ENCODE peak calls at places on chromosomes 11 and 22, in nine cellular contexts. E is CD8-positive, alpha-beta memory T cell; N is cardiac muscle cell; F is lung; P is A549; Y is psoas muscle; H is SK-N-SH; K is IMR-90; Z is PC-3. R is an unnamed sample.

GRCh38 chr11:69686452-69686851 is 11.3 kb upstream of the LTO1 start:
- DNase-seq in K (no peak), H (no peak), E (no peak), P (no peak), F (no peak), N (no peak), Z (no peak), Y (no peak), R (no peak)

GRCh38 chr11:75563978-75564552 is 2.0 kb downstream of the SERPINH1 start:
- DNase-seq in K (peak; percentile 92), P (no peak), H (no peak), F (no peak), Z (no peak), Y (peak; percentile 78), N (peak; percentile 91), E (no peak), R (peak; percentile 80)

GRCh38 chr11:95256204-95256819 is 25.3 kb upstream of the SESN3 start:
- DNase-seq in H (no peak), K (peak; percentile 3), Y (no peak), E (no peak), P (no peak), F (peak; percentile 41), N (peak; percentile 82), Z (no peak), R (peak; percentile 34)

GRCh38 chr11:120606116-120607010 is 94.8 kb downstream of the GRIK4 start:
- DNase-seq in H (no peak), P (no peak), Z (no peak), N (no peak), K (no peak), E (no peak), F (no peak), Y (no peak), R (no peak)

GRCh38 chr11:80970016-80970516 is 1529.2 kb upstream of the TENM4 start:
- DNase-seq in H (no peak), E (no peak), F (no peak), P (no peak), N (no peak), K (no peak), Z (no peak), Y (no peak), R (no peak)

GRCh38 chr11:20010106-20010860 is 150.0 kb downstream of the DBX1 start:
- DNase-seq in Z (no peak), F (no peak), H (no peak), Y (no peak), N (no peak), E (no peak), P (no peak), K (no peak), R (no peak)

GRCh38 chr11:340539-341512 is 20.2 kb upstream of the IFITM3 start:
- DNase-seq in N (no peak), E (no peak), Y (no peak), H (no peak), Z (no peak), P (no peak), K (no peak), F (no peak), R (no peak)

GRCh38 chr11:111379500-111380136 is 543 bp upstream of the POU2AF1 start:
- DNase-seq in P (no peak), K (no peak), H (no peak), F (no peak), Y (no peak), E (no peak), Z (no peak), N (no peak), R (no peak)

GRCh38 chr22:39290724-39291161 is 28.7 kb downstream of the RPL3 start:
- DNase-seq in P (peak; percentile 59), N (peak; percentile 65), E (no peak), H (no peak), Z (peak; percentile 45), Y (peak; percentile 79), F (no peak), K (peak; percentile 71), R (peak; percentile 58)

GRCh38 chr11:46560300-46561025 is 33.4 kb downstream of the AMBRA1 start:
- DNase-seq in F (no peak), E (no peak), P (no peak), H (no peak), K (peak; percentile 41), N (peak; percentile 55), Z (no peak), Y (no peak), R (no peak)

GRCh38 chr11:126158054-126158791 is 53.2 kb downstream of the RPUSD4 start:
- DNase-seq in H (no peak), K (no peak), E (no peak), N (no peak), Y (no peak), Z (no peak), F (no peak), P (no peak), R (no peak)

GRCh38 chr22:43047605-43048004 is 32.7 kb upstream of the PACSIN2 start:
- DNase-seq in K (no peak), Y (no peak), E (no peak), P (no peak), F (no peak), N (no peak), H (no peak), Z (no peak), R (no peak)

GRCh38 chr22:22789233-22789921 is 98.2 kb upstream of the IGLL5 start:
- DNase-seq in P (no peak), E (no peak), N (no peak), F (no peak), Z (no peak), H (no peak), K (no peak), Y (no peak), R (no peak)

GRCh38 chr11:87141980-87142514 is 104.3 kb downstream of the TMEM135 start:
- DNase-seq in Y (no peak), N (no peak), E (no peak), F (no peak), K (no peak), Z (no peak), P (no peak), H (no peak), R (no peak)

GRCh38 chr11:31323145-31323544 is 46.4 kb downstream of the DCDC1 start:
- DNase-seq in Y (no peak), F (no peak), H (no peak), P (no peak), N (no peak), K (no peak), Z (no peak), E (no peak), R (no peak)

GRCh38 chr22:46122511-46122971 is 27.8 kb upstream of the PPARA start:
- DNase-seq in E (peak; percentile 78), H (peak; percentile 95), P (peak; percentile 76), Y (peak; percentile 81), Z (peak; percentile 69), F (peak; percentile 77), K (peak; percentile 46), N (peak; percentile 77), R (peak; percentile 88)

GRCh38 chr11:78131956-78132355 is 7.5 kb downstream of the ALG8 start:
- DNase-seq in P (no peak), Z (peak; percentile 33), F (no peak), E (no peak), Y (no peak), K (peak; percentile 75), N (no peak), H (no peak), R (no peak)

GRCh38 chr22:30860176-30861105 is 108.1 kb downstream of the MORC2 start:
- DNase-seq in F (no peak), H (peak; percentile 32), K (no peak), E (no peak), N (no peak), P (no peak), Y (no peak), Z (no peak), R (no peak)

GRCh38 chr22:23263651-23264555 is 83.6 kb downstream of the BCR start:
- DNase-seq in P (no peak), F (no peak), K (no peak), H (no peak), E (peak; percentile 85), Z (no peak), Y (no peak), N (no peak), R (no peak)

GRCh38 chr22:17264321-17265052 is 45.3 kb upstream of the ADA2 start:
- DNase-seq in Z (no peak), P (no peak), N (peak; percentile 64), K (peak; percentile 30), Y (peak; percentile 52), H (peak; percentile 51), F (no peak), E (no peak), R (peak; percentile 36)

GRCh38 chr22:26461188-26461810 is 22.3 kb downstream of the HPS4 start:
- DNase-seq in H (peak; percentile 84), Z (peak; percentile 50), Y (peak; percentile 63), K (peak; percentile 28), F (peak; percentile 40), E (peak; percentile 57), N (peak; percentile 45), P (peak; percentile 46), R (peak; percentile 33)

GRCh38 chr11:123122852-123123251 is 60.9 kb upstream of the HSPA8 start:
- DNase-seq in F (no peak), P (no peak), Y (no peak), E (no peak), H (no peak), Z (no peak), N (no peak), K (no peak), R (no peak)

GRCh38 chr11:41935795-41936194 is 476.3 kb upstream of the LRRC4C start:
- DNase-seq in Z (no peak), H (no peak), N (no peak), P (no peak), F (no peak), Y (no peak), K (no peak), E (no peak), R (no peak)
- H3K9me3 ChIP-seq in Z (no peaks in the 10 kb centered on the region), H (no peaks in the 10 kb centered on the region), N (no peaks in the 10 kb centered on the region), P (peaks cover 5% of the 10 kb centered on the region), F (peaks cover 4% of the 10 kb centered on the region), Y (peaks cover 10% of the 10 kb centered on the region), K (peaks cover 4% of the 10 kb centered on the region), E (no peaks in the 10 kb centered on the region), R (no peaks in the 10 kb centered on the region)

GRCh38 chr22:32627091-32627490 is 152.5 kb downstream of the FBXO7 start:
- DNase-seq in Y (no peak), H (no peak), K (no peak), N (no peak), E (no peak), Z (no peak), F (no peak), P (no peak), R (no peak)
- H3K4me1 ChIP-seq in Y (peaks cover 11% of the 10 kb centered on the region), H (no peaks in the 10 kb centered on the region), K (peaks cover 38% of the 10 kb centered on the region), N (peaks cover 13% of the 10 kb centered on the region), E (no peaks in the 10 kb centered on the region), Z (no peaks in the 10 kb centered on the region), F (peaks cover 27% of the 10 kb centered on the region), P (no peaks in the 10 kb centered on the region), R (peaks cover 18% of the 10 kb centered on the region)

GRCh38 chr11:66593303-66593635 is 284 bp downstream of the CCS start:
- DNase-seq in H (no peak), F (no peak), N (no peak), K (no peak), Z (no peak), P (no peak), E (no peak), Y (no peak), R (peak; percentile 30)
- H3K9me3 ChIP-seq in H (no peaks in the 10 kb centered on the region), F (no peaks in the 10 kb centered on the region), N (no peaks in the 10 kb centered on the region), K (no peaks in the 10 kb centered on the region), Z (no peaks in the 10 kb centered on the region), P (no peaks in the 10 kb centered on the region), E (no peaks in the 10 kb centered on the region), Y (no peaks in the 10 kb centered on the region), R (no peaks in the 10 kb centered on the region)

DNA sequence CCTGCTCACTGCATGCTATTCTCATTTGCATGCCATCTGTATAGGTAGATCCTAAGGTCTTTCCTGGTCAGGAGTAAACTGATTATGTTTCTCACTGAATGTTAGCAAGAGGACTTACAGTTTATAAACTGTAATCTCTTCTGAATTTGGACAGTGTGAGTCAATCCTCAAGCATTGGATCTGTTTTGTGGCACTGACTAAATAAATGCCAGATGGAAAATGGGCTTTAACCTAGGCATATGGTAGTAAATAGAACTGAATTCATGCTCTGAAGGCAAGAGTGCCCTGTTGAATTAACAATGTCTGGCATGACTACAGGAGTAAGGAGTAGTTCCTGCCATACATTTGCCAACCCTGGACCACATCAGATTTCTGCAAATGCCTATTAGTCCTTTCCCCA is 11.4 kb downstream of the FAM181B start:
- DNase-seq in Z (no peak), E (no peak), K (no peak), N (no peak), F (no peak), Y (no peak), H (no peak), P (no peak), R (no peak)
- H3K4me1 ChIP-seq in Z (no peaks in the 10 kb centered on the region), E (no peaks in the 10 kb centered on the region), K (no peaks in the 10 kb centered on the region), N (no peaks in the 10 kb centered on the region), F (no peaks in the 10 kb centered on the region), Y (no peaks in the 10 kb centered on the region), H (no peaks in the 10 kb centered on the region), P (no peaks in the 10 kb centered on the region), R (peaks cover 1% of the 10 kb centered on the region)

R was measured in ovary.